ENCODE peak calls at places on chromosomes 2 and 18, in seven cellular contexts. L is heart left ventricle; Q is NCI-H460; F is stimulated activated CD4-positive, alpha-beta T cell treated with anti-CD3 and anti-CD28 coated beads, TNF-alpha, amount 100 ng/mL, for 4 hours; R is activated CD8-positive, alpha-beta memory T cell treated with anti-CD3 and anti-CD28 coated beads for 4 hours; X is endodermal cell; N is NCI-H2029. A is an unnamed sample.

GRCh38 chr18:5895886-5896740 is 791 bp upstream of the TMEM200C start:
- DNase-seq in L (peak), R (no peak), F (no peak), Q (peak), X (peak), N (no peak), A (no peak)

GRCh38 chr2:49029406-49029805 is 124.9 kb downstream of the FSHR start:
- DNase-seq in X (no peak), F (no peak), Q (no peak), L (no peak), N (no peak), R (no peak), A (no peak)

GRCh38 chr2:40348038-40348437 is 103.9 kb downstream of the SLC8A1 start:
- DNase-seq in F (no peak), X (no peak), R (no peak), N (no peak), Q (no peak), L (no peak), A (no peak)

GRCh38 chr2:15829091-15829801 is 111.1 kb upstream of the MYCN start:
- DNase-seq in X (no peak), N (no peak), F (no peak), R (no peak), L (no peak), Q (no peak), A (no peak)

GRCh38 chr18:76882186-76882585 is 59.8 kb downstream of the ZNF236 start:
- DNase-seq in Q (no peak), X (no peak), R (no peak), L (no peak), N (no peak), F (no peak), A (no peak)

GRCh38 chr2:127864877-127865276 is 6.9 kb upstream of the POLR2D start:
- DNase-seq in N (peak), Q (peak), L (no peak), R (no peak), X (peak), F (no peak), A (no peak)

GRCh38 chr2:84931384-84931821 is 25.9 kb downstream of the TMSB10 start:
- DNase-seq in Q (no peak), F (no peak), L (no peak), N (no peak), R (no peak), X (no peak), A (no peak)

GRCh38 chr2:3656762-3657691 is 973 bp upstream of the ALLC start:
- DNase-seq in L (no peak), F (no peak), R (no peak), X (peak), Q (no peak), N (no peak), A (no peak)

GRCh38 chr18:6781846-6782245 is 52.3 kb downstream of the ARHGAP28 start:
- DNase-seq in X (no peak), R (no peak), L (peak), Q (no peak), N (no peak), F (no peak), A (no peak)

A was measured in stimulated activated CD8-positive, alpha-beta memory T cell treated with anti-CD3 and anti-CD28 coated beads, Interleukin-15, amount 100 ng/mL, for 4 hours.